ENCODE peak calls at places on chromosomes 16 and 17, in five cellular contexts. V, R, L, J and Z are unnamed samples.

GRCh38 chr16:24977673-24978065 is 37.5 kb downstream of the ARHGAP17 start:
- DNase-seq in V (peak; percentile 36), R (no peak), L (no peak), J (no peak), Z (peak; percentile 27)

GRCh38 chr17:50064253-50064991 is 8.5 kb downstream of the ITGA3 start:
- DNase-seq in V (no peak), R (no peak), L (no peak), J (peak; percentile 23), Z (peak; percentile 94)

GRCh38 chr17:66557886-66558285 is 255.5 kb downstream of the PRKCA start:
- DNase-seq in V (no peak), R (no peak), L (no peak), J (no peak), Z (no peak)

GRCh38 chr17:81854974-81855774 is 5.2 kb downstream of the P4HB start:
- DNase-seq in V (no peak), R (no peak), L (no peak), J (peak; percentile 6), Z (no peak)

GRCh38 chr16:3963886-3964685 is 83.6 kb upstream of the CREBBP start:
- DNase-seq in V (no peak), R (no peak), L (no peak), J (no peak), Z (no peak)

GRCh38 chr17:49646391-49647255 is 31.3 kb downstream of the SPOP start:
- DNase-seq in V (peak; percentile 23), R (peak; percentile 45), L (no peak), J (no peak), Z (peak; percentile 27)

GRCh38 chr17:36107660-36108059 is 4.0 kb downstream of the CCL4 start:
- DNase-seq in V (no peak), R (no peak), L (no peak), J (no peak), Z (no peak)

GRCh38 chr16:78566397-78567073 is 467.1 kb downstream of the WWOX start:
- DNase-seq in V (no peak), R (no peak), L (no peak), J (no peak), Z (no peak)

GRCh38 chr17:34709108-34709779 is 129.9 kb downstream of the TMEM132E start:
- DNase-seq in V (no peak), R (no peak), L (no peak), J (no peak), Z (no peak)

GRCh38 chr17:10879110-10879509 is 41.2 kb upstream of the PIRT start:
- DNase-seq in V (no peak), R (no peak), L (no peak), J (no peak), Z (no peak)

GRCh38 chr17:36001862-36002603 is 680 bp upstream of the CCL15 start:
- DNase-seq in V (peak; percentile 96), R (no peak), L (no peak), J (no peak), Z (no peak)

GRCh38 chr16:10678655-10679054 is 16.1 kb downstream of the TEKT5 start:
- DNase-seq in V (no peak), R (no peak), L (no peak), J (no peak), Z (no peak)

GRCh38 chr17:77164483-77165030 is 23.8 kb downstream of the SEC14L1 start:
- DNase-seq in V (peak; percentile 43), R (no peak), L (no peak), J (no peak), Z (no peak)

GRCh38 chr17:16406742-16407674 is 8.4 kb upstream of the TRPV2 start:
- DNase-seq in V (no peak), R (peak; percentile 43), L (peak; percentile 56), J (peak; percentile 26), Z (peak; percentile 64)

GRCh38 chr16:87383522-87384161 is at the start of gene FBXO31:
- DNase-seq in V (peak; percentile 94), R (peak; percentile 77), L (peak; percentile 91), J (peak; percentile 85), Z (peak; percentile 67)

GRCh38 chr17:80793851-80794267 is 197.8 kb upstream of the CHMP6 start:
- DNase-seq in V (no peak), R (no peak), L (no peak), J (no peak), Z (no peak)

GRCh38 chr17:66467766-66468165 is 165.4 kb downstream of the PRKCA start:
- DNase-seq in V (no peak), R (no peak), L (no peak), J (no peak), Z (no peak)

GRCh38 chr17:69060835-69061234 is at the start of gene ABCA9:
- DNase-seq in V (no peak), R (no peak), L (no peak), J (no peak), Z (no peak)

GRCh38 chr16:48098472-48098871 is 57.3 kb downstream of the ABCC12 start:
- DNase-seq in V (no peak), R (no peak), L (no peak), J (no peak), Z (no peak)

GRCh38 chr17:50681260-50682200 is 26.2 kb downstream of the ANKRD40 start:
- DNase-seq in V (peak; percentile 69), R (no peak), L (no peak), J (peak; percentile 73), Z (peak; percentile 91)

GRCh38 chr17:28272166-28272565 is 46.8 kb upstream of the TMEM97 start:
- DNase-seq in V (no peak), R (no peak), L (no peak), J (no peak), Z (no peak)

GRCh38 chr17:77594416-77595209 is 363.9 kb upstream of the TNRC6C start:
- DNase-seq in V (no peak), R (no peak), L (no peak), J (no peak), Z (no peak)

DNA sequence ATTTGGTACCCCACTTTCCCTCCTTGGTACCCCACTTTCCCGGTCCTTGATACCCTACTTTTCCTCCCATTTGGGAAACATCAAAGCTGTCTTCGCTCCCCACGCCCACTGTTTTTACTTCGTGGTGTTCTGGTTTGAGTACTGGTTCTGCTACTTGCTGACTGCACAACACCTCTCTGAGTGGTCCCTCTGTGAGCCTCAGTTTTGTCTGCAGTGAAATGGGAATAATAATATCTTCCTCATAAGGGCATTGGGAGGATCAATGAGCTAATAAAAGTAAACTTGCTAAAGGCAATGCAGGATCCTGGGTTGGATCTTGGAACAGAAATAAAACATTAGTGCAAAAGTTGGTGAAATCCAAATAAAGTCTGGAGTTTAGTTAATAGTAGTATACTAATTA is 70.0 kb upstream of the CLEC18A start:
- DNase-seq in V (no peak), R (no peak), L (no peak), J (no peak), Z (no peak)
- TF ChIP-seq CTCF in V (no peak), R (no peak), L (no peak), J (no peak), Z (no peak)

GRCh38 chr17:59347975-59348391 is 16.5 kb downstream of the YPEL2 start:
- DNase-seq in V (no peak), R (no peak), L (no peak), J (no peak), Z (no peak)
- TF ChIP-seq KDM1A in V (no peak), R (no peak), L (no peak), J (no peak), Z (no peak)

GRCh38 chr16:80273635-80274538 is 266.9 kb upstream of the DYNLRB2 start:
- DNase-seq in V (no peak), R (no peak), L (no peak), J (no peak), Z (no peak)

GRCh38 chr16:80280557-80280956 is 260.2 kb upstream of the DYNLRB2 start:
- DNase-seq in V (no peak), R (no peak), L (no peak), J (no peak), Z (no peak)

GRCh38 chr16:80274576-80275191 is 266.1 kb upstream of the DYNLRB2 start:
- DNase-seq in V (no peak), R (no peak), L (no peak), J (no peak), Z (no peak)

DNA sequence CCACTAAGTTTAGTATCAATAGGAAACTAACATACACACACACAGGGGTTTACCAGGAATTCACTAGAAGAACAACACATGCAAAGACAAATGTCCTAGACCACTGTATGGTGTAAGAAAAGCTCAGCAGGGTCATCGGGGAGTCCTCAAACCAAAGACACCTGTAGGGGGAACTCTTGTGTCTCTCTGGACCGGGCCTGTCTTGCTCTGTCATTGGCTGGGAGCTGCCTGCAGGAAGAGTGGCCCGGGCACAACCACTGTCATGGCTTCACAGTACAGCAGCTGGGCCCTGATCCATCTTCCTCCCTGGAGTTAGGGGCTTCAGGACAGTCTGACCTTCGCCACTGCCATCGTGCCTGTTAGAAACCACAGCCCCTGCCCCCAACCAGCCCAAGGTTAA is 263.6 kb upstream of the DYNLRB2 start:
- DNase-seq in V (no peak), R (no peak), L (peak; percentile 15), J (peak; percentile 14), Z (no peak)
- TF ChIP-seq CTCF in V (peak; percentile 60), R (no peak), L (peak; percentile 65), J (peak; percentile 32), Z (no peak)

DNA sequence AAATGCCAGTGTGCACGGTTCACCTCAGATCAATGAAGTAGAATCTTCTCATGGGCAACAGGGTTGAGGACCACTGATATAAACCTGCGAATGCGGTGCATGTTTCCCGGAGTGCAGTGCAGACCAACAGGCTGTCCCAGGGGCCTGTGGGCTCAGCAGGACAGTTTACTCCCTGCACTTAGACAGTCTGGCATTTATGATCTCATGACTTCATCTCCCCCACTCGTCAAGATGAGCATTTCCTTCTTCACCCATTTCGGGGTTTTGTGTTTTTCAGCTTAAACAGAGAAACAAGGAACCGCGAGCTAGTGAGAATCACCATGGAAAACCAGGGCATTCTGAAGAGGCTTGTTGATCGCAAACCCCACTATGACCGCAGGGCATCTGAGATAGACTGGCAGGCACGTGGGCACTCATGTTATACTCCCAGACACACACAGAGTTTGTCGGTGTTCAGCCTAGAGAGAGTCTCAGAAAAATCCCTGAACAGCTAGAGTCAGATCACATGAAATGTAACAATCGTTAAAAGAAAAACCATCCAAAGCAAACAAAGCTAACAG is 2.7 kb downstream of the CFAP97D1 start:
- DNase-seq in V (no peak), R (no peak), L (no peak), J (no peak), Z (no peak)
- TF ChIP-seq KDM1A in V (no peak), R (no peak), L (no peak), J (no peak), Z (no peak)

GRCh38 chr17:56866496-56866895 is 32.5 kb downstream of the DGKE start:
- DNase-seq in V (no peak), R (no peak), L (no peak), J (no peak), Z (no peak)
- TF ChIP-seq CTCF in V (peak; percentile 59), R (no peak), L (peak; percentile 15), J (peak; percentile 30), Z (peak; percentile 19)

DNA sequence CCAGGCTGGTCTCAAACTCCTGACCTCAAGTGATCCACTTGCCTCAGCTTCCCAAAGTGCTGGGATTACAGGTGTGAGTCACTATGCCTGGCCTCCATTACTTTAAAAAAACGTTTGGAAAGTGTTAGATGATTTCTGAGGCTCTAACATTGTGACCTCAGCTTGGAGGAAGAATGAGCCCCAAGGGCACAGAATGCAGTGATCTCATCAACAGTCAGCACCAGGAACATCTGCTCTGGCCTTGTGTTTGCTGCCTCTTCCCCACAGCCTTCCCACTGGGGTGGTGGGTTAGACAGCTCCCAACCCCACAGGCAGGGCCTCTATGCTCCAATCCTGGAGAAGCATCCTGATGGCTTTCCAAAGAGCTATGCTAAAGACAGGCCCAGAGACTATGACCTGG is 37.7 kb upstream of the SREBF1 start:
- DNase-seq in V (no peak), R (no peak), L (no peak), J (no peak), Z (peak; percentile 22)
- TF ChIP-seq KDM1A in V (no peak), R (no peak), L (no peak), J (no peak), Z (no peak)